ENCODE peak calls at places on chromosome 2, in nine cellular contexts. Y is colonic mucosa, Q is GM23338, V is tibial nerve, N is upper lobe of right lung, K is psoas muscle, G is GM06990, E is AG04450, X is PC-9. I is an unnamed sample.

GRCh38 chr2:7812231-7812995 is 869.4 kb upstream of the ID2 start:
- DNase-seq in V (no peak), Y (no peak), X (no peak), Q (no peak), K (no peak), E (no peak), N (no peak), G (no peak), I (no peak)

GRCh38 chr2:11129598-11130449 is 25.4 kb upstream of the SLC66A3 start:
- DNase-seq in G (peak; percentile 74), X (peak; percentile 73), K (no peak), E (no peak), Q (peak; percentile 93), V (no peak), N (peak; percentile 90), Y (peak; percentile 90), I (no peak)

GRCh38 chr2:182980115-182980514 is 58.1 kb downstream of the NCKAP1 start:
- DNase-seq in G (peak; percentile 15), K (no peak), Q (peak; percentile 69), E (no peak), N (no peak), Y (no peak), V (no peak), X (no peak), I (no peak)

GRCh38 chr2:187951470-187952218 is 340.0 kb upstream of the GULP1 start:
- DNase-seq in V (no peak), N (no peak), E (no peak), G (no peak), Q (no peak), K (no peak), X (no peak), Y (no peak), I (no peak)

GRCh38 chr2:181660181-181660580 is 3.3 kb upstream of the CERKL start:
- DNase-seq in K (no peak), V (no peak), N (no peak), G (no peak), X (no peak), Q (no peak), E (no peak), Y (no peak), I (no peak)

GRCh38 chr2:133344864-133345263 is 223.4 kb downstream of the NCKAP5 start:
- DNase-seq in K (no peak), N (no peak), Q (no peak), E (no peak), X (no peak), Y (no peak), V (no peak), G (no peak), I (no peak)

GRCh38 chr2:196592331-196592911 is 47.1 kb upstream of the CCDC150 start:
- DNase-seq in K (no peak), N (peak; percentile 66), X (peak; percentile 37), G (no peak), E (no peak), V (no peak), Y (peak; percentile 20), Q (peak; percentile 76), I (no peak)

GRCh38 chr2:162929571-162929970 is 91.0 kb upstream of the KCNH7 start:
- DNase-seq in N (no peak), X (no peak), E (no peak), G (no peak), V (no peak), Q (no peak), Y (no peak), K (no peak), I (no peak)

GRCh38 chr2:130135692-130136541 is 6.9 kb upstream of the POTEF start:
- DNase-seq in E (no peak), Y (no peak), Q (no peak), N (peak; percentile 49), X (no peak), V (no peak), G (no peak), K (no peak), I (peak; percentile 16)

GRCh38 chr2:54629914-54630609 is 93.4 kb upstream of the EML6 start:
- DNase-seq in N (peak; percentile 71), G (no peak), Q (no peak), E (no peak), Y (peak; percentile 34), X (no peak), K (peak; percentile 80), V (peak; percentile 50), I (peak; percentile 64)

DNA sequence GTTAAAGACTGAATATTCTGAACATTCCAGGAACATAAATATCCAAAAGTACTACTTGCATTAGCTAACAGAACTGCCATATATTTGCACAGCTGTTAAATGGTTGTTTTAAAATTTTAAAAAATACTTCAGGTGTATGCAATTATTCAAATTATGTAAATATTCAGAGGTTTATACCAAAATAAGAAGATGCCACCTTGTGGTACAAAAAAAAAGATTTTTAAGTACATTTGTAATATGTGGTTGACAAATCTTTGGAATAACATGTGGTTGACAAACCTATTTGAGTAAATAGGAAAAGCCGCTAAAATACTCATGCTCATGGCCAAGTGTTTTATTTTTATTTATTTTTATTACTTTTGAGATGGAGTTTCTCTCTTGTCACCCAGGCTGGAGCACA is 439.8 kb upstream of the FANCL start:
- DNase-seq in Q (no peak), X (no peak), G (no peak), K (no peak), N (no peak), E (no peak), V (no peak), Y (no peak), I (no peak)
- H3K27me3 ChIP-seq in Q (no peaks in the 10 kb centered on the region), X (no peaks in the 10 kb centered on the region), G (no peaks in the 10 kb centered on the region), K (no peaks in the 10 kb centered on the region), N (no peaks in the 10 kb centered on the region), E (no peaks in the 10 kb centered on the region), V (no peaks in the 10 kb centered on the region), Y (no peaks in the 10 kb centered on the region), I (no peaks in the 10 kb centered on the region)

GRCh38 chr2:128754246-128754724 is 435.6 kb upstream of the HS6ST1 start:
- DNase-seq in Y (no peak), Q (no peak), K (no peak), N (no peak), G (peak; percentile 74), E (no peak), X (no peak), V (no peak), I (no peak)
- H3K4me3 ChIP-seq in Y (no peak overlapping the region), Q (no peak overlapping the region), K (no peak overlapping the region), N (no peak overlapping the region), G (no peak overlapping the region), E (no peak overlapping the region), X (no peak overlapping the region), V (no peak overlapping the region), I (no peak overlapping the region)

GRCh38 chr2:32562906-32563305 is 64.9 kb upstream of the TTC27 start:
- DNase-seq in G (no peak), N (no peak), K (no peak), V (no peak), Y (no peak), X (no peak), Q (no peak), E (no peak), I (no peak)
- TF ChIP-seq CTCF in G (no peak), N (no peak), K (no peak), V (no peak), Y (no peak), X (no peak), Q (no peak), E (no peak), I (no peak)

GRCh38 chr2:110886806-110887573 is 154.6 kb downstream of the ACOXL start:
- DNase-seq in E (no peak), N (no peak), K (no peak), X (no peak), G (no peak), Y (no peak), Q (peak; percentile 49), V (no peak), I (no peak)
- H3K27me3 ChIP-seq in E (peaks cover 8% of the 10 kb centered on the region), N (no peaks in the 10 kb centered on the region), K (no peaks in the 10 kb centered on the region), X (no peaks in the 10 kb centered on the region), G (no peaks in the 10 kb centered on the region), Y (no peaks in the 10 kb centered on the region), Q (no peaks in the 10 kb centered on the region), V (no peaks in the 10 kb centered on the region), I (no peaks in the 10 kb centered on the region)

DNA sequence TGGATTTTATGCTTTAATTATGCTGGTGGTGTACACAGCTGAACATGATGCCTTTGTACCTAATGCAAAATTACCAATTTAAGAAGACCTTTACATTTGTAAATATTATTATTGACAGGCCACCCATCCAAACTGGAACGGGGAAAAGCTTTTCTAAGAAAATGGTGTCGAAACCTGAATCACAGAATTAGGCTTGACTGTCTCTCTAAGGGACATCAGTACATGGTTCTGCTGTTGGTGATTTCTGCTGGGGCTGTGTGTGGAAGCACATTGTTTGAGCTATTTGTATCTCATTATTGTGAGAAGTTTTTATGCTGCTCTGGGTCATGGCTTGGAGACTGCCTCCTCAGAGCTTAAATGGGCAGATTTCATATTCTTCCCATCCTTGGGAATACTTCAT is 420.9 kb upstream of the POU3F3 start:
- DNase-seq in K (no peak), X (no peak), N (no peak), Q (no peak), G (no peak), E (no peak), V (no peak), Y (no peak), I (no peak)
- H3K4me3 ChIP-seq in K (no peak overlapping the region), X (no peak overlapping the region), N (no peak overlapping the region), Q (no peak overlapping the region), G (no peak overlapping the region), E (no peak overlapping the region), V (no peak overlapping the region), Y (no peak overlapping the region), I (no peak overlapping the region)

GRCh38 chr2:233061591-233062446 is 1.7 kb downstream of the INPP5D start:
- DNase-seq in K (peak; percentile 28), N (peak; percentile 70), Y (no peak), X (peak; percentile 31), G (peak; percentile 68), E (no peak), V (no peak), Q (peak; percentile 38), I (peak; percentile 59)
- TF ChIP-seq CTCF in K (peak; percentile 15), N (peak; percentile 40), Y (no peak), X (peak; percentile 17), G (peak; percentile 56), E (peak; percentile 26), V (peak; percentile 10), Q (peak; percentile 18), I (no peak)

GRCh38 chr2:120675460-120676130 is 60.1 kb upstream of the GLI2 start:
- DNase-seq in Y (peak; percentile 66), V (peak; percentile 35), Q (peak; percentile 83), N (no peak), E (no peak), G (no peak), X (peak; percentile 68), K (peak; percentile 62), I (peak; percentile 46)
- H3K27me3 ChIP-seq in Y (no peaks in the 10 kb centered on the region), V (no peaks in the 10 kb centered on the region), Q (no peaks in the 10 kb centered on the region), N (peaks cover 18% of the 10 kb centered on the region), E (peaks cover 27% of the 10 kb centered on the region), G (no peaks in the 10 kb centered on the region), X (peaks cover 6% of the 10 kb centered on the region), K (peaks cover 8% of the 10 kb centered on the region), I (no peaks in the 10 kb centered on the region)